ENCODE peak calls at places on chromosome 20, in ten cellular contexts. J, P, N, T, D, H, F, B, W and S are unnamed samples.

GRCh38 chr20:32742322-32743236 is 688 bp downstream of the COMMD7 start:
- DNase-seq in J (peak), P (no peak), N (peak), T (no peak), D (no peak), H (no peak), F (no peak), B (no peak), W (no peak), S (no peak)

GRCh38 chr20:23050847-23051627 is 1.6 kb upstream of the THBD start:
- DNase-seq in J (peak), P (no peak), N (no peak), T (peak), D (peak), H (peak), F (no peak), B (peak), W (peak), S (no peak)

GRCh38 chr20:18388860-18389259 is 78.0 kb downstream of the DZANK1 start:
- DNase-seq in J (no peak), P (no peak), N (no peak), T (peak), D (no peak), H (no peak), F (no peak), B (peak), W (no peak), S (peak)

GRCh38 chr20:62377615-62378085 is 9.3 kb upstream of the RPS21 start:
- DNase-seq in J (no peak), P (no peak), N (no peak), T (no peak), D (no peak), H (no peak), F (no peak), B (no peak), W (no peak), S (no peak)

GRCh38 chr20:17957505-17958325 is 10.9 kb downstream of the SNX5 start:
- DNase-seq in J (no peak), P (no peak), N (no peak), T (no peak), D (no peak), H (no peak), F (no peak), B (no peak), W (no peak), S (no peak)

GRCh38 chr20:32792316-32792715 is 27.4 kb upstream of the MAPRE1 start:
- DNase-seq in J (peak), P (peak), N (no peak), T (no peak), D (peak), H (no peak), F (peak), B (no peak), W (no peak), S (peak)

GRCh38 chr20:7841291-7841966 is 98.8 kb downstream of the HAO1 start:
- DNase-seq in J (no peak), P (peak), N (no peak), T (peak), D (no peak), H (no peak), F (no peak), B (peak), W (no peak), S (no peak)

GRCh38 chr20:45355209-45355608 is 7.0 kb upstream of the SDC4 start:
- DNase-seq in J (no peak), P (no peak), N (no peak), T (peak), D (no peak), H (no peak), F (no peak), B (peak), W (no peak), S (no peak)

GRCh38 chr20:9531581-9531980 is 17.2 kb downstream of the LAMP5 start:
- DNase-seq in J (no peak), P (no peak), N (no peak), T (no peak), D (no peak), H (no peak), F (no peak), B (no peak), W (no peak), S (no peak)

GRCh38 chr20:34269996-34270627 is 28.9 kb downstream of the ASIP start:
- DNase-seq in J (no peak), P (no peak), N (no peak), T (peak), D (no peak), H (no peak), F (peak), B (no peak), W (peak), S (no peak)

GRCh38 chr20:23212011-23212410 is 125.9 kb upstream of the CD93 start:
- DNase-seq in J (no peak), P (no peak), N (no peak), T (no peak), D (no peak), H (no peak), F (no peak), B (no peak), W (no peak), S (no peak)

GRCh38 chr20:3805594-3806264 is 9.6 kb downstream of the CDC25B start:
- DNase-seq in J (no peak), P (no peak), N (no peak), T (peak), D (no peak), H (peak), F (no peak), B (peak), W (no peak), S (no peak)

GRCh38 chr20:53923745-53924369 is 146.5 kb downstream of the BCAS1 start:
- DNase-seq in J (no peak), P (no peak), N (no peak), T (no peak), D (no peak), H (no peak), F (no peak), B (no peak), W (no peak), S (no peak)

GRCh38 chr20:60903325-60903958 is 348.6 kb upstream of the CDH4 start:
- DNase-seq in J (no peak), P (no peak), N (no peak), T (no peak), D (no peak), H (no peak), F (no peak), B (no peak), W (no peak), S (no peak)

GRCh38 chr20:33296206-33296605 is 13.2 kb downstream of the BPIFB1 start:
- DNase-seq in J (no peak), P (no peak), N (no peak), T (no peak), D (no peak), H (no peak), F (no peak), B (no peak), W (no peak), S (no peak)

GRCh38 chr20:63055575-63056235 is 48.9 kb upstream of the BHLHE23 start:
- DNase-seq in J (no peak), P (no peak), N (peak), T (no peak), D (no peak), H (peak), F (no peak), B (no peak), W (no peak), S (no peak)

GRCh38 chr20:28562510-28562898 is 2695.0 kb upstream of the DEFB115 start:
- DNase-seq in J (no peak), P (no peak), N (no peak), T (peak), D (no peak), H (no peak), F (no peak), B (peak), W (no peak), S (peak)

GRCh38 chr20:63013207-63013606 is 6.4 kb upstream of the BHLHE23 start:
- DNase-seq in J (no peak), P (no peak), N (no peak), T (no peak), D (no peak), H (no peak), F (no peak), B (no peak), W (no peak), S (no peak)

GRCh38 chr20:21289651-21290050 is 13.5 kb upstream of the XRN2 start:
- DNase-seq in J (no peak), P (no peak), N (no peak), T (no peak), D (no peak), H (no peak), F (no peak), B (no peak), W (no peak), S (no peak)

GRCh38 chr20:61297981-61298380 is 45.9 kb downstream of the CDH4 start:
- DNase-seq in J (no peak), P (no peak), N (no peak), T (peak), D (no peak), H (no peak), F (no peak), B (no peak), W (no peak), S (no peak)

GRCh38 chr20:64224344-64225165 is 31.0 kb upstream of the PCMTD2 start:
- DNase-seq in J (no peak), P (no peak), N (peak), T (peak), D (no peak), H (no peak), F (no peak), B (no peak), W (no peak), S (peak)

GRCh38 chr20:64225166-64225595 is 30.4 kb upstream of the PCMTD2 start:
- DNase-seq in J (no peak), P (no peak), N (peak), T (no peak), D (no peak), H (no peak), F (no peak), B (no peak), W (no peak), S (no peak)

GRCh38 chr20:64222273-64222672 is 33.3 kb upstream of the PCMTD2 start:
- DNase-seq in J (no peak), P (peak), N (peak), T (peak), D (no peak), H (no peak), F (no peak), B (no peak), W (no peak), S (no peak)

GRCh38 chr20:64222851-64223525 is 32.6 kb upstream of the PCMTD2 start:
- DNase-seq in J (no peak), P (no peak), N (peak), T (no peak), D (no peak), H (no peak), F (no peak), B (no peak), W (no peak), S (no peak)

GRCh38 chr20:64223526-64224067 is 32.0 kb upstream of the PCMTD2 start:
- DNase-seq in J (peak), P (no peak), N (peak), T (peak), D (peak), H (no peak), F (no peak), B (no peak), W (no peak), S (no peak)
- TF ChIP-seq CTCF in J (peak), P (no peak), N (no peak), T (peak), D (peak), H (peak), F (no peak), B (no peak), W (no peak), S (peak)

GRCh38 chr20:42974347-42974746 is 215.4 kb downstream of the PTPRT start:
- DNase-seq in J (no peak), P (no peak), N (no peak), T (no peak), D (no peak), H (no peak), F (no peak), B (no peak), W (no peak), S (no peak)
- TF ChIP-seq CTCF in J (no peak), P (no peak), N (no peak), T (no peak), D (no peak), H (no peak), F (no peak), B (no peak), W (no peak), S (no peak)

DNA sequence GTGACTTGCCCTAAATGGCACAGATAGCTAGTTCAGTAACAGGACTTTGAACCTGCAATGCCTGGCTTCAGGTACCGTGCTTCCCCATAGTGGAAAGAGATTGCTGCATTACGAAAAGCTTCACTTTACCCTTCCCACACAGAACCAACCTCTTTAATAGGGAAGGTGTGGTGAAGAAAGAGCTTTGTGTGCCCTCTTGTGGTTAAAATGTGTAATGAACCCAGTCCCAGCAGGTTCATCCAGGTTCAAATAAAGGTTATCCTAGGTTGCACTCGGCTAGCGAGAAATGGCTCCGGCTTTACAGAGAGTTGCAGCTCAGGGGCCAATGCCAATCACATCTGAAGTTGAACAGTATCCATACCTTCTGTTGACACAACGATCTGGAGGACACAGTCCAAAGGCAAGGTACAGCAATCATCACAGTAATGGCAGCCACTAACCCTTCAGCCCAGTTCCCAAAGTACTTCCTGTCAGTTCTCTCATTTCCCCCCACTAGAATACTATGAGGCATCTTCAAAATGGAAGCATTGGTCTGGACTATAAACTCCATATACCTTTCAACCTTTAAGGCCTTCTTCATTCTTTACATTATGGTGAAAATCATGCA is 3.0 kb downstream of the DEFB115 start:
- DNase-seq in J (no peak), P (peak), N (no peak), T (no peak), D (no peak), H (no peak), F (no peak), B (peak), W (no peak), S (no peak)
- TF ChIP-seq CTCF in J (peak), P (peak), N (peak), T (no peak), D (no peak), H (peak), F (no peak), B (peak), W (no peak), S (no peak)

DNA sequence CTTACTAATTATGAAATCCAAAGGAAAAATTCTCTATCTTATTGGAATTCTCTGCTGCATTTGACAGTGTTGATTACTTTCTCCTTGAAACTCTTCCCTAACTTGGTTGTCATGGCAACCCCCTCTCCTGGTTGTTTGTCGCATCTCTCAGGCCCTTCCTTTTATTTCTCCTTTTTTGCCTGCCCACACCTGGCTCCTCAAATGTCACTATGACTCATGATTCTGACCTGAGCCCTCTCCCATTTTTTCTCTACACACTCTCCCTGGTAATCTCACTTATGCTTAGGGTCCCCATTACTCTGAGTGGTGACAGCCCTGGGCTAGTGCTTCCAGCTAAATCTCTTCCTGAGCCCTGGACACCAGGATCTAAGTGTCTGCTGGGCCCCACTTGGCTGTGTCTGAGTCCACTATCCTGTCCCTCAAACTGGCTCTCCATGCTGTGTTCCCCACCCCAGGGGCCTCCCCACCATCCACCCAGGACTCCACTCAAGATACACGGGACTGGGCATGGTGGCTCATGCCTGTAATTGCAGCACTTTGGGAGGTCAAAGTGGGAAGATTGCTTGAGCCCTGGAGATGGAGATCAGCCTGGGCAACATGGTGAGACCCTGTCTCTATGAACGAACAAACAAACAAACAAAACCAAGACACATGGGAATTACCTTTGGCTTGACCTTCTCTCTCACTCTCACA is 16.5 kb upstream of the NNAT start:
- DNase-seq in J (peak), P (no peak), N (no peak), T (no peak), D (no peak), H (no peak), F (no peak), B (no peak), W (no peak), S (no peak)
- TF ChIP-seq CTCF in J (no peak), P (no peak), N (no peak), T (no peak), D (no peak), H (no peak), F (no peak), B (no peak), W (no peak), S (no peak)

DNA sequence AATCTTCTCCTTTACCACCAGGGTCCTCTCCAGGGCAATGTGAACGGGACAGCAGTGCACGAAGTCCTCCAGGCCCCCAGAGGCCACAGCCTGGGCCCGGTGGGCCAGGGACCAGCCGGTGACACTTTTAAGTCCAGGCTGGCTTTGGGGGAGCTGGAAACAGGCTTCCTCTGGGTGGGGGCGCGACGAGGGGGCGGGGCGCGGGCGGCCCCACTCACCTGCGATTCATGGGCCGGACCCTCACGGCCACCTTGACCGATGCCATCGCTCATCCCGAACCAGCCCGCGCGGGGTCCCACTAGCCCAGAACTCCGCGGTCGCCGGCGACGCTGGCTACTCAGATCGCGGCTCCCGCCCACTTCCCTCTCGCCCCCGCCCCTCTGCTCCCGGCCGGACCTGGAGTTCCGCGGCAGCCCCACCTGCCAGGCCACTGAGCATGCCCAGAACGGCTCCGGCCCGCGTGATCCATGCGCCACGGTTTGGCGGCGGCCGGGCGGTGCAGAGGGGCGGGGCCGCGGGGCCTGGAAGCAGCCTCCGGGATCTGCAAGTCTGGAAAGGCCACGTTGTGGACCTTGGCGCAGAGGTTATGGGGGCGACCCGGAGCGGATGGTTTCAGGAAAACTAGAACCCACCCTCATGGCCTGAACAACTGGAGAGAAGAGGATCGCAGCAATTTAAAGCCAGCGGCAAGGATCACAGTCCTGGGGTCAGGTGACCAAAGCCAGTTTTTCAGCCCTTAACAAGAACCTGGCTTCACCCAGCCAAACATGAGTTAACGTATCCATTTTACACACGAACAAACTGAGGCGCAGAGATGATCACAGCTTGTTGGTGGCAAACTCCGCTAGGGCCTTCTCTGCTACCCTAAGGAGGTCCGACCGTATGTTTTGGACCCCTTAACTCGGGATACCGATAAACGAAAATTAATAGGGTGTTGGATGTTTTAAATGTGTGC is at the start of gene KIF16B:
- DNase-seq in J (peak), P (peak), N (peak), T (peak), D (peak), H (peak), F (peak), B (peak), W (peak), S (no peak)
- TF ChIP-seq CTCF in J (peak), P (no peak), N (no peak), T (no peak), D (peak), H (no peak), F (no peak), B (no peak), W (no peak), S (no peak)

GRCh38 chr20:24685736-24686135 is 216.3 kb downstream of the SYNDIG1 start:
- DNase-seq in J (no peak), P (no peak), N (no peak), T (no peak), D (no peak), H (no peak), F (no peak), B (no peak), W (no peak), S (no peak)
- TF ChIP-seq CTCF in J (no peak), P (no peak), N (no peak), T (no peak), D (no peak), H (no peak), F (no peak), B (no peak), W (no peak), S (no peak)

DNA sequence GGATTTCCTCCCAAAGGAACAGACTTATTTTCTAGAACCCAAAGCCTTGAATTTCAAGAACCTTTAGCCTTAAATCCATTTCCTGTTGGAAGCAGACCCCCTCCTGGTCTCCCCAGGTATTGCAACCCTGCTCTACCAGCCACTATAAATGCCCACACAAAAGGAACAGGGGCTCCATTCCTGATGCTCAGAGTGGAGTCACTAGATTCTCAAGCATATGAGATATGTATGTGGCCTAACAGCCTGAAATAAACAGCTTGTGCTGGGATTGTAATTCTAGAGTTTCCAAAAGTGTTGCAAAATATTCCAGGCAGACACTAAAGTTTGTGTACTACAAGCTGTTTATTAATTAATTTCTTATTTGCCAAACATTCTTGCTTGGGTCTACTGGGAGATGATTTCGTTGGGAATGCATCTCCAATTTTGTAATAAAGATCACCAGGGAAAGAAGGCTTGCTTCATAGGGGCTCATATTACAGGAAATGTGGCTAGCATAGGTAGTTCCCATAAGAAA is 44.8 kb downstream of the RIPOR3 start:
- DNase-seq in J (no peak), P (no peak), N (no peak), T (peak), D (no peak), H (no peak), F (no peak), B (peak), W (no peak), S (peak)
- TF ChIP-seq CTCF in J (no peak), P (peak), N (peak), T (peak), D (peak), H (peak), F (no peak), B (peak), W (no peak), S (peak)

GRCh38 chr20:25057234-25058050 is 497 bp downstream of the ACSS1 start:
- DNase-seq in J (peak), P (peak), N (peak), T (peak), D (peak), H (peak), F (no peak), B (peak), W (no peak), S (no peak)
- TF ChIP-seq CTCF in J (no peak), P (no peak), N (no peak), T (no peak), D (no peak), H (peak), F (no peak), B (no peak), W (no peak), S (no peak)